ENCODE peak calls at places on chromosomes 5 and 9, in five cellular contexts. One of them, this sample, is unnamed.
A peak's percentile ranks its signal among the peaks of the same experiment; 100 is the strongest.

GRCh38 chr5:114657342-114658130 is 295.7 kb downstream of the KCNN2 start:
- DNase-seq in SK-N-SH: no peak
- DNase-seq in HCT116: no peak
- DNase-seq in endothelial cell of umbilical vein: no peak
- DNase-seq in GM23338: no peak
- DNase-seq in this sample: no peak

GRCh38 chr5:60844429-60844890 is 391 bp upstream of the ELOVL7 start:
- DNase-seq in HCT116: peak; percentile 16
- DNase-seq in GM23338: peak; percentile 71
- DNase-seq in endothelial cell of umbilical vein: no peak
- DNase-seq in SK-N-SH: no peak
- DNase-seq in this sample: no peak

GRCh38 chr9:5630038-5630507 is 1.2 kb downstream of the RIC1 start:
- DNase-seq in endothelial cell of umbilical vein: peak; percentile 69
- DNase-seq in GM23338: peak; percentile 33
- DNase-seq in HCT116: no peak
- DNase-seq in SK-N-SH: peak; percentile 42
- DNase-seq in this sample: peak; percentile 28

GRCh38 chr5:142679744-142680143 is 6.1 kb downstream of the FGF1 start:
- DNase-seq in SK-N-SH: no peak
- DNase-seq in GM23338: no peak
- DNase-seq in endothelial cell of umbilical vein: no peak
- DNase-seq in HCT116: no peak
- DNase-seq in this sample: no peak

GRCh38 chr5:176727983-176728675 is 80.8 kb downstream of the TSPAN17 start:
- DNase-seq in GM23338: no peak
- DNase-seq in HCT116: no peak
- DNase-seq in SK-N-SH: no peak
- DNase-seq in endothelial cell of umbilical vein: no peak
- DNase-seq in this sample: no peak

GRCh38 chr5:30505014-30505886 is 688.2 kb upstream of the CDH6 start:
- DNase-seq in HCT116: no peak
- DNase-seq in endothelial cell of umbilical vein: peak; percentile 2
- DNase-seq in GM23338: no peak
- DNase-seq in SK-N-SH: no peak
- DNase-seq in this sample: no peak

GRCh38 chr9:105679406-105680022 is 14.8 kb upstream of the TMEM38B start:
- DNase-seq in endothelial cell of umbilical vein: no peak
- DNase-seq in SK-N-SH: no peak
- DNase-seq in HCT116: no peak
- DNase-seq in GM23338: no peak
- DNase-seq in this sample: no peak

GRCh38 chr5:9655641-9656040 is 25.5 kb upstream of the TAS2R1 start:
- DNase-seq in SK-N-SH: no peak
- DNase-seq in GM23338: no peak
- DNase-seq in endothelial cell of umbilical vein: no peak
- DNase-seq in HCT116: no peak
- DNase-seq in this sample: no peak

GRCh38 chr9:38380872-38381534 is 11.5 kb upstream of the ALDH1B1 start:
- DNase-seq in GM23338: peak; percentile 51
- DNase-seq in SK-N-SH: no peak
- DNase-seq in HCT116: no peak
- DNase-seq in endothelial cell of umbilical vein: no peak
- DNase-seq in this sample: no peak

GRCh38 chr5:75434107-75434506 is 77.3 kb downstream of the CERT1 start:
- DNase-seq in SK-N-SH: no peak
- DNase-seq in GM23338: no peak
- DNase-seq in endothelial cell of umbilical vein: no peak
- DNase-seq in HCT116: no peak
- DNase-seq in this sample: no peak

GRCh38 chr9:133763272-133764183 is 25.4 kb upstream of the SARDH start:
- DNase-seq in endothelial cell of umbilical vein: peak; percentile 23
- DNase-seq in SK-N-SH: no peak
- DNase-seq in HCT116: no peak
- DNase-seq in GM23338: no peak
- DNase-seq in this sample: no peak

GRCh38 chr9:136391737-136392537 is 8.0 kb downstream of the SNAPC4 start:
- DNase-seq in endothelial cell of umbilical vein: no peak
- DNase-seq in SK-N-SH: no peak
- DNase-seq in HCT116: no peak
- DNase-seq in GM23338: no peak
- DNase-seq in this sample: no peak

GRCh38 chr5:158737536-158738027 is 362.1 kb downstream of the EBF1 start:
- DNase-seq in GM23338: peak; percentile 75
- DNase-seq in HCT116: no peak
- DNase-seq in SK-N-SH: no peak
- DNase-seq in endothelial cell of umbilical vein: no peak
- DNase-seq in this sample: no peak

GRCh38 chr5:9015250-9015936 is 530.5 kb downstream of the SEMA5A start:
- DNase-seq in endothelial cell of umbilical vein: no peak
- DNase-seq in SK-N-SH: no peak
- DNase-seq in GM23338: no peak
- DNase-seq in HCT116: no peak
- DNase-seq in this sample: no peak

GRCh38 chr9:98555851-98556465 is 152.8 kb downstream of the GABBR2 start:
- DNase-seq in GM23338: no peak
- DNase-seq in SK-N-SH: no peak
- DNase-seq in endothelial cell of umbilical vein: no peak
- DNase-seq in HCT116: no peak
- DNase-seq in this sample: no peak

GRCh38 chr9:114083693-114084092 is 5.6 kb upstream of the AMBP start:
- DNase-seq in HCT116: no peak
- DNase-seq in GM23338: no peak
- DNase-seq in SK-N-SH: no peak
- DNase-seq in endothelial cell of umbilical vein: no peak
- DNase-seq in this sample: no peak

GRCh38 chr5:54518146-54519082 is 855 bp downstream of the SNX18 start:
- DNase-seq in endothelial cell of umbilical vein: peak; percentile 67
- DNase-seq in HCT116: no peak
- DNase-seq in SK-N-SH: peak; percentile 82
- DNase-seq in GM23338: peak; percentile 60
- DNase-seq in this sample: peak; percentile 27

GRCh38 chr9:112881366-112881765 is 9.3 kb downstream of the SLC46A2 start:
- DNase-seq in GM23338: no peak
- DNase-seq in SK-N-SH: no peak
- DNase-seq in endothelial cell of umbilical vein: no peak
- DNase-seq in HCT116: no peak
- DNase-seq in this sample: no peak

GRCh38 chr5:106376522-106376921 is 1294.2 kb downstream of the EFNA5 start:
- DNase-seq in endothelial cell of umbilical vein: no peak
- DNase-seq in GM23338: no peak
- DNase-seq in SK-N-SH: no peak
- DNase-seq in HCT116: no peak
- DNase-seq in this sample: no peak

GRCh38 chr5:6730407-6730806 is 17.2 kb downstream of the TENT4A start:
- DNase-seq in HCT116: no peak
- DNase-seq in GM23338: no peak
- DNase-seq in endothelial cell of umbilical vein: no peak
- DNase-seq in SK-N-SH: no peak
- DNase-seq in this sample: no peak

GRCh38 chr5:103373576-103374472 is 115.3 kb downstream of the MACIR start:
- DNase-seq in HCT116: no peak
- DNase-seq in GM23338: no peak
- DNase-seq in SK-N-SH: no peak
- DNase-seq in endothelial cell of umbilical vein: no peak
- DNase-seq in this sample: peak; percentile 25

GRCh38 chr9:124448019-124448418 is 2.2 kb upstream of the ADGRD2 start:
- DNase-seq in SK-N-SH: no peak
- DNase-seq in endothelial cell of umbilical vein: no peak
- DNase-seq in HCT116: no peak
- DNase-seq in GM23338: no peak
- DNase-seq in this sample: no peak

GRCh38 chr5:172403191-172403794 is 51.0 kb downstream of the SH3PXD2B start:
- DNase-seq in endothelial cell of umbilical vein: peak; percentile 45
- DNase-seq in HCT116: no peak
- DNase-seq in SK-N-SH: no peak
- DNase-seq in GM23338: peak; percentile 68
- DNase-seq in this sample: peak; percentile 54

GRCh38 chr9:37325778-37326177 is 96.7 kb upstream of the GRHPR start:
- DNase-seq in HCT116: no peak
- DNase-seq in GM23338: no peak
- DNase-seq in SK-N-SH: no peak
- DNase-seq in endothelial cell of umbilical vein: no peak
- DNase-seq in this sample: no peak

GRCh38 chr9:86434039-86434726 is 80.0 kb upstream of the TUT7 start:
- DNase-seq in endothelial cell of umbilical vein: peak; percentile 38
- DNase-seq in HCT116: peak; percentile 34
- DNase-seq in GM23338: peak; percentile 78
- DNase-seq in SK-N-SH: peak; percentile 56
- DNase-seq in this sample: peak; percentile 13

GRCh38 chr5:134503088-134503936 is 22.2 kb upstream of the JADE2 start:
- DNase-seq in endothelial cell of umbilical vein: peak; percentile 98
- DNase-seq in HCT116: peak; percentile 77
- DNase-seq in GM23338: peak; percentile 64
- DNase-seq in SK-N-SH: peak; percentile 34
- DNase-seq in this sample: no peak

DNA sequence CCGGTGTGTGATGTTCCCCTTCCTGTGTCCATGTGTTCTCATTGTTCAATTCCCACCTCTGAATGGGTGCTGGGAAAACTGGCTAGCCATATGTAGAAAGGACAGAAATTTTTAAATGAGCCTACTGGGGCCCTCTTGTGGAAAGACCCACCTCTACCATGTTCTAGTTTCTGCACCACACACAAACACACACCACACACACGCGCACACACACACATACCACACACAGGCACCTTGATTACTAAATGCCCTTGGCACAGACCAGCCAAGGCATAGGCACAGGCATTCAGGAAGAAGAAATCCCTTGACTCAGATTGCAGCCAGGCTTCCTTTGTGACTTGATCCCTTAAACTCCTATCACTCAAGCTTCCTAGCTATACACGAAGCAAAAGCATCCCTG is 60.5 kb downstream of the SIL1 start:
- DNase-seq in SK-N-SH: peak; percentile 47
- DNase-seq in HCT116: peak; percentile 12
- DNase-seq in endothelial cell of umbilical vein: peak; percentile 51
- DNase-seq in GM23338: peak; percentile 64
- DNase-seq in this sample: no peak
- TF ChIP-seq CTCF in SK-N-SH: peak; percentile 48
- TF ChIP-seq CTCF in HCT116: peak; percentile 38
- TF ChIP-seq CTCF in endothelial cell of umbilical vein: peak; percentile 24
- TF ChIP-seq CTCF in GM23338: peak; percentile 56
- TF ChIP-seq CTCF in this sample: no peak

DNA sequence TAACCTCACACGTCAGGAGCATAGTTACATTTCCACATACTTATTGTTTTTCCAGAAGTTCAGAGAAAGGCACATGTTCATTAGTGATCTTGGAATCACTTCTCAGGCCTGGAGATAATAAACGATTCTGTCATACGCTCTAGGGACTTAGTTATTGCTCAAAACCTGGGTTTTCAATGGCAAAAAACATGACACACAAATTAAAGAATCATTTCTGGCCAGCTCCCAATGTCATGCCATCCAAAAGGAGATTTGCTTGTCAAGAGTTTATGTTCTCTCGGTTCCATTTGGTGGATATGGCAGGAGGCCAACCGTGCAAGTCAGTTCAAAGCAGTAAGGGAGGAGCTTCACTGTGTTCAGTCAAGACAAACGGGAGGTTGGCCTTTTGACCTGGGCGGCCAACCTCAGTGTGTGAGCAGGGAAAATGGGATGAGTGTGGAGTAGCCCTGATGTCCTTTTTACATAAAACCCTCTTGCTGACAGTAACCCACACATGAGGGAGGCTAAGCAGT is 123.4 kb downstream of the NXNL2 start:
- DNase-seq in endothelial cell of umbilical vein: no peak
- DNase-seq in GM23338: no peak
- DNase-seq in SK-N-SH: no peak
- DNase-seq in HCT116: no peak
- DNase-seq in this sample: no peak
- TF ChIP-seq POLR2AphosphoS5 in endothelial cell of umbilical vein: no peak
- TF ChIP-seq POLR2AphosphoS5 in GM23338: no peak
- TF ChIP-seq POLR2AphosphoS5 in SK-N-SH: no peak
- TF ChIP-seq POLR2AphosphoS5 in HCT116: no peak
- TF ChIP-seq POLR2AphosphoS5 in this sample: no peak

DNA sequence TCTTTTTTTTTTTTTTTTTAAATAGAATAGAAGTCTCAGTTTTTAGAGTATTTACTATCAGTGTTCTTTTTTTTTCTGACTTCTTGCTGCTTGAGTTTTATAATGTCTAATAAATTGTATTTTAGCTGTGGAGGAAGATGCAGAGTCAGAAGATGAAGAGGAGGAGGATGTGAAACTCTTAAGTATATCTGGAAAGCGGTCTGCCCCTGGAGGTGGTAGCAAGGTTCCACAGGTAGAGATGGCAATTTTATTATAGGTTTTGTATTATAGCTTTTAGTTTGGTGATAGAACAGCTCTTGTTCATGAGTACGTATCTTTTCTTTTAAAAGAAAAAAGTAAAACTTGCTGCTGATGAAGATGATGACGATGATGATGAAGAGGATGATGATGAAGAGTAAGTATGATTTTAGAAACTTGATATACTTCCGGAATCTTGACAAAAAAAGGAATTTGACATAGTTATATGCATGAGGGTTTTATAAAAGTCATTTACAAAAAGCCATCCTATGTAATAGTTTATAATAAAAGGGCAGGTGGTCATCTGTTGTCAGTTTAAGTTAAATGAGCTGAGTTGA is 5.0 kb downstream of the NPM1 start:
- DNase-seq in SK-N-SH: no peak
- DNase-seq in HCT116: no peak
- DNase-seq in endothelial cell of umbilical vein: no peak
- DNase-seq in GM23338: no peak
- DNase-seq in this sample: no peak
- TF ChIP-seq CTCF in SK-N-SH: peak; percentile 17
- TF ChIP-seq CTCF in HCT116: peak; percentile 13
- TF ChIP-seq CTCF in endothelial cell of umbilical vein: no peak
- TF ChIP-seq CTCF in GM23338: no peak
- TF ChIP-seq CTCF in this sample: no peak

GRCh38 chr9:116861321-116861720 is 174.2 kb downstream of the TRIM32 start:
- DNase-seq in endothelial cell of umbilical vein: no peak
- DNase-seq in HCT116: no peak
- DNase-seq in GM23338: no peak
- DNase-seq in SK-N-SH: no peak
- DNase-seq in this sample: no peak

GRCh38 chr9:116855881-116856662 is 169.0 kb downstream of the TRIM32 start:
- DNase-seq in endothelial cell of umbilical vein: no peak
- DNase-seq in HCT116: no peak
- DNase-seq in GM23338: no peak
- DNase-seq in SK-N-SH: no peak
- DNase-seq in this sample: peak; percentile 77

GRCh38 chr9:116860509-116861120 is 173.5 kb downstream of the TRIM32 start:
- DNase-seq in SK-N-SH: peak; percentile 64
- DNase-seq in endothelial cell of umbilical vein: peak; percentile 11
- DNase-seq in HCT116: peak; percentile 51
- DNase-seq in GM23338: peak; percentile 88
- DNase-seq in this sample: peak; percentile 46

GRCh38 chr9:116857321-116857720 is 170.2 kb downstream of the TRIM32 start:
- DNase-seq in endothelial cell of umbilical vein: no peak
- DNase-seq in HCT116: no peak
- DNase-seq in SK-N-SH: no peak
- DNase-seq in GM23338: no peak
- DNase-seq in this sample: no peak

DNA sequence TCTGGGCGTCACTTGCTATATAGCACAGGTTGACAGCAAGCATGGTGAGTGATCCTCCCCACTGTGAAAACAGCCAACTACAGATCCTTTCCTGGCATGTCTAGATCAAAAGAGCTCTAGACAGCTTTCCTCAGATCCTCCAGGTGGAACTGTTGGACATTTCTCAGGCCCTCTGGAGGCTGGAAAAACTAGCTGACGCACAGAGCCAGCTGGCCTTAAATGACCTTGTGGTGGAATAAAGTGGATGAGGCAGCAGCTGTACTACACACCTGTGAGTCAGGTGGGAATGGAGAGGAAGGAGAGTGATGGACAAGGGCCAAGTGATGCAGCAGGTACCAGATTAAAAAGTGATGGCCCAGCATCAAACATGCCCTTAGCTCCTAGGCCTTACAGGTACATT is 172.7 kb downstream of the TRIM32 start:
- DNase-seq in endothelial cell of umbilical vein: no peak
- DNase-seq in GM23338: no peak
- DNase-seq in SK-N-SH: no peak
- DNase-seq in HCT116: no peak
- DNase-seq in this sample: no peak
- TF ChIP-seq POLR2AphosphoS5 in endothelial cell of umbilical vein: no peak
- TF ChIP-seq POLR2AphosphoS5 in GM23338: no peak
- TF ChIP-seq POLR2AphosphoS5 in SK-N-SH: no peak
- TF ChIP-seq POLR2AphosphoS5 in HCT116: no peak
- TF ChIP-seq POLR2AphosphoS5 in this sample: no peak